ENCODE peak calls at places on chromosomes 1 and 21, in six cellular contexts. H is WERI-Rb-1, D is HAP-1, N is OCI-LY7, X is dorsolateral prefrontal cortex, F is left ventricle myocardium inferior. W is an unnamed sample.
A peak's percentile ranks its signal among the peaks of the same experiment; 100 is the strongest.

GRCh38 chr1:39196244-39197215 is 8.0 kb upstream of the MACF1 start:
- DNase-seq in H (no peak), D (no peak), N (peak; percentile 92), X (no peak), F (no peak), W (no peak)

GRCh38 chr1:154896811-154897286 is 26.8 kb upstream of the KCNN3 start:
- DNase-seq in H (no peak), D (no peak), N (no peak), X (no peak), F (no peak), W (no peak)

GRCh38 chr1:210445485-210445884 is 116.8 kb downstream of the HHAT start:
- DNase-seq in H (no peak), D (no peak), N (no peak), X (no peak), F (no peak), W (no peak)

GRCh38 chr1:81254068-81254467 is 546.7 kb upstream of the ADGRL2 start:
- DNase-seq in H (no peak), D (no peak), N (no peak), X (no peak), F (no peak), W (no peak)

GRCh38 chr1:86619313-86619712 is 72.4 kb downstream of the CLCA4 start:
- DNase-seq in H (no peak), D (no peak), N (no peak), X (no peak), F (no peak), W (no peak)

GRCh38 chr1:43035821-43036456 is 77.3 kb upstream of the SLC2A1 start:
- DNase-seq in H (no peak), D (no peak), N (no peak), X (no peak), F (no peak), W (no peak)

GRCh38 chr1:243351347-243351746 is 95.5 kb downstream of the SDCCAG8 start:
- DNase-seq in H (no peak), D (no peak), N (no peak), X (no peak), F (no peak), W (no peak)

GRCh38 chr1:159719990-159720389 is 5.6 kb upstream of the CRP start:
- DNase-seq in H (no peak), D (no peak), N (no peak), X (no peak), F (no peak), W (no peak)

GRCh38 chr1:2411801-2412394 is 466 bp downstream of the PEX10 start:
- DNase-seq in H (peak; percentile 39), D (no peak), N (peak; percentile 21), X (peak; percentile 13), F (peak; percentile 37), W (no peak)

GRCh38 chr1:154179951-154180687 is 11.8 kb downstream of the TPM3 start:
- DNase-seq in H (no peak), D (no peak), N (peak; percentile 78), X (no peak), F (no peak), W (no peak)

GRCh38 chr1:111218947-111219346 is 8.6 kb upstream of the CHI3L2 start:
- DNase-seq in H (no peak), D (no peak), N (no peak), X (no peak), F (no peak), W (no peak)

GRCh38 chr1:92736395-92736794 is 48.5 kb downstream of the EVI5 start:
- DNase-seq in H (peak; percentile 12), D (peak; percentile 15), N (peak; percentile 49), X (no peak), F (no peak), W (no peak)

GRCh38 chr1:201828451-201828819 is 522 bp upstream of the IPO9 start:
- DNase-seq in H (no peak), D (no peak), N (no peak), X (no peak), F (no peak), W (no peak)

GRCh38 chr1:167651161-167651693 is 21.2 kb downstream of the RCSD1 start:
- DNase-seq in H (no peak), D (no peak), N (peak; percentile 41), X (no peak), F (no peak), W (no peak)

GRCh38 chr1:156157974-156158373 is 4.6 kb downstream of the SEMA4A start:
- DNase-seq in H (no peak), D (no peak), N (no peak), X (no peak), F (no peak), W (no peak)

GRCh38 chr1:156157506-156157905 is 4.1 kb downstream of the SEMA4A start:
- DNase-seq in H (no peak), D (no peak), N (peak; percentile 96), X (no peak), F (no peak), W (no peak)

GRCh38 chr1:156160744-156161181 is 7.4 kb downstream of the SEMA4A start:
- DNase-seq in H (peak; percentile 99), D (no peak), N (no peak), X (peak; percentile 88), F (peak; percentile 90), W (peak; percentile 91)

GRCh38 chr1:156162430-156163037 is 9.1 kb downstream of the SEMA4A start:
- DNase-seq in H (no peak), D (no peak), N (no peak), X (no peak), F (peak; percentile 41), W (peak; percentile 32)

DNA sequence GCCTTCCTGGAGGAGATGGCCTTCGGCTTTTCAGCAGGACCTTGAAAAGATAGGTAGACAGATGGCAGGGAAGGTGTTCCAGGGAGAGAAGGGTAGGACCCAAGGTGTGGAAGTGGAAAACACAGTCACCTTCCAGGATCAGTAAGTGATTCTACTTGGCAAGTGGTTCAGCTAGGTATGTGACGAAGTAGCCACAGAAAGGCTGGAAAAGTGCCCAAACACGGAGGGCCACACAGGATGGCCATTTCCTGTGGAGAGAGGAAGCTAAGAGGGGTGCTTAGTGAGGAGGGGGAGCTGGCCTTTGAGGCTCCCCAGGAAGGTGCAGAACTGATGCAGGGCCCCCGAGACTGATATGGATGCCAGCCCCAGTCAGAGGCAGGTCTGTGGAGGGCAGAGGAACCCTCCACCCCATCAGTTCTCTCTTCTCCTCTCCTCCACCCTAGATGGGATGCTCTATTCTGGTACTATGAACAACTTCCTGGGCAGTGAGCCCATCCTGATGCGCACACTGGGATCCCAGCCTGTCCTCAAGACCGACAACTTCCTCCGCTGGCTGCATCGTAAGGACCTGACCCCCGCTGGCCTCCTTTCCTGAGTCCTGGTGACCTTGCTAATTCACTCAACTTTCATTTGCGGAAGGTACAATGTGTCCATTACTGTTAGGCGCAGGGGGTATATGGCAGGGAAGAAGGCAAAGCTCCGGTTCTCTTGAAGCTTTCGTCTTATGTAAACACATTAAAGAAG is 6.8 kb downstream of the SEMA4A start:
- DNase-seq in H (no peak), D (no peak), N (no peak), X (no peak), F (peak; percentile 49), W (no peak)
- H3K4me3 ChIP-seq in H (peak overlapping the region; percentile 47), D (no peak overlapping the region), N (no peak overlapping the region), X (peak overlapping the region; percentile 64), F (peak overlapping the region; percentile 71), W (no peak overlapping the region)

GRCh38 chr1:100612540-100612939 is 74.6 kb downstream of the GPR88 start:
- DNase-seq in H (no peak), D (no peak), N (no peak), X (no peak), F (no peak), W (no peak)

GRCh38 chr1:100616121-100616621 is 78.2 kb downstream of the GPR88 start:
- DNase-seq in H (no peak), D (no peak), N (no peak), X (no peak), F (no peak), W (no peak)

GRCh38 chr1:100615686-100616085 is 77.7 kb downstream of the GPR88 start:
- DNase-seq in H (no peak), D (no peak), N (no peak), X (no peak), F (no peak), W (no peak)

GRCh38 chr1:100613817-100614559 is 76.0 kb downstream of the GPR88 start:
- DNase-seq in H (no peak), D (no peak), N (no peak), X (no peak), F (no peak), W (no peak)

GRCh38 chr1:100614570-100614969 is 76.6 kb downstream of the GPR88 start:
- DNase-seq in H (no peak), D (no peak), N (no peak), X (no peak), F (no peak), W (no peak)
- H3K4me3 ChIP-seq in H (no peak overlapping the region), D (no peak overlapping the region), N (no peak overlapping the region), X (no peak overlapping the region), F (no peak overlapping the region), W (no peak overlapping the region)

GRCh38 chr21:17819878-17820232 is 699 bp upstream of the C21orf91 start:
- DNase-seq in H (no peak), D (peak; percentile 31), N (peak; percentile 87), X (no peak), F (no peak), W (no peak)
- H3K4me3 ChIP-seq in H (peak overlapping the region; percentile 71), D (peak overlapping the region; percentile 77), N (peak overlapping the region; percentile 89), X (peak overlapping the region; percentile 59), F (peak overlapping the region; percentile 84), W (peak overlapping the region; percentile 92)

GRCh38 chr1:20485527-20486456 is at the start of gene CAMK2N1:
- DNase-seq in H (peak; percentile 27), D (peak; percentile 92), N (no peak), X (peak; percentile 52), F (peak; percentile 83), W (peak; percentile 91)
- H3K4me3 ChIP-seq in H (peak within 1 kb of the TSS; percentile 44), D (peak within 1 kb of the TSS; percentile 52), N (no peak within 1 kb of the TSS), X (peak within 1 kb of the TSS; percentile 81), F (peak within 1 kb of the TSS; percentile 71), W (peak within 1 kb of the TSS; percentile 37)

GRCh38 chr21:45972353-45972715 is 9.2 kb upstream of the COL6A1 start:
- DNase-seq in H (peak; percentile 11), D (no peak), N (no peak), X (no peak), F (peak; percentile 56), W (no peak)
- H3K4me3 ChIP-seq in H (no peak overlapping the region), D (no peak overlapping the region), N (no peak overlapping the region), X (peak overlapping the region; percentile 64), F (peak overlapping the region; percentile 69), W (no peak overlapping the region)

DNA sequence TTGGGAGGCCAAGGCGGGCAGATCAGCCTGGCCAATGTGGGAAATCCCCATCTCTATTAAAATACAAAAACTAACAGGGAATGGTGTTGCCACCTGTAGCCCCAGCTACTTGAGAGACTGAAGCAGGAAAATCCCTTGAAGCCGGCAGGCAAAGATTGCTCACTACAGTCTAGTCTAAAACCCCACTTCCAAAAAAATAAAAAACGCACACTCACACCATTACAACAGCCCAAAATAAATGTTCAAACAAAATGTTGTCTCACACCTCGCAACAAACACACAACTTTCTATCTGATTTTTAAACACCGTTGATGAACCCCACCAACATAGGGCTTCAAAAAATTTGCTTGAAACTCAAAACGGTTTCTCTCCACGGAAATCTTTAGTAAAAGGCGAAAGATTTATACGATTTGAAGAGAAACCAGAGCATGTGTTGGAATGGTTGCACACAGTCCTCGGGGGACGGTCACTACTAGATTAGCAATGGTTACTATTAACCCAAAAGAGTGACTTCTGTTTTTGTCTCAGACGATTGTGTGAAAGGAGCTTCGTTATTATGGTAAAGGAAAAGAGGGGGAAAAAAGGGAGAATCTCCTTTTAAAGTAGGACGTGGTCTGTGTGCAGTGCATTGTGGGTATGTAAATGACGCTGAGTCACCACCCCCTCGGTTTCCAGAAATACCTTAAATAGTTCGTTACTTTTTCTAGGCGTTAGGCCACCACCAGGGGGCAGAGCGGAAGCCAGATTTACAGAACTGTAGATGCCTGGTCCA is at the start of gene RNU5D-1:
- DNase-seq in H (peak; percentile 93), D (peak; percentile 95), N (peak; percentile 98), X (peak; percentile 89), F (peak; percentile 92), W (peak; percentile 98)
- H3K4me3 ChIP-seq in H (peak within 1 kb of the TSS; percentile 32), D (peak within 1 kb of the TSS; percentile 7), N (peak within 1 kb of the TSS; percentile 46), X (peak within 1 kb of the TSS; percentile 57), F (peak within 1 kb of the TSS; percentile 50), W (no peak within 1 kb of the TSS)

W was measured in aorta.